ENCODE peak calls at places on chromosomes 16 and 17, in seven cellular contexts. One of them, this sample, is unnamed.

GRCh38 chr17:36183001-36183810 is 6.8 kb upstream of the TBC1D3B start:
- DNase-seq in HCT116: peak
- DNase-seq in GM12878: no peak
- DNase-seq in H1: no peak
- DNase-seq in K562: peak
- DNase-seq in SK-N-SH: peak
- DNase-seq in HepG2: peak
- DNase-seq in this sample: peak

GRCh38 chr16:69311533-69312388 is 611 bp downstream of the VPS4A start:
- DNase-seq in HCT116: no peak
- DNase-seq in GM12878: no peak
- DNase-seq in H1: no peak
- DNase-seq in K562: no peak
- DNase-seq in SK-N-SH: peak
- DNase-seq in HepG2: peak
- DNase-seq in this sample: peak

GRCh38 chr16:87723224-87723619 is 42.6 kb downstream of the KLHDC4 start:
- DNase-seq in HCT116: no peak
- DNase-seq in GM12878: peak
- DNase-seq in H1: no peak
- DNase-seq in K562: peak
- DNase-seq in SK-N-SH: peak
- DNase-seq in HepG2: no peak
- DNase-seq in this sample: no peak

GRCh38 chr17:39688945-39689344 is 1.1 kb upstream of the PGAP3 start:
- DNase-seq in HCT116: no peak
- DNase-seq in GM12878: no peak
- DNase-seq in H1: peak
- DNase-seq in K562: no peak
- DNase-seq in SK-N-SH: no peak
- DNase-seq in HepG2: no peak
- DNase-seq in this sample: no peak

GRCh38 chr16:87602005-87602790 is at the start of gene JPH3:
- DNase-seq in HCT116: no peak
- DNase-seq in GM12878: no peak
- DNase-seq in H1: peak
- DNase-seq in K562: peak
- DNase-seq in SK-N-SH: peak
- DNase-seq in HepG2: no peak
- DNase-seq in this sample: no peak

GRCh38 chr16:50302472-50303005 is 36.2 kb downstream of the ADCY7 start:
- DNase-seq in HCT116: no peak
- DNase-seq in GM12878: no peak
- DNase-seq in H1: no peak
- DNase-seq in K562: no peak
- DNase-seq in SK-N-SH: peak
- DNase-seq in HepG2: no peak
- DNase-seq in this sample: no peak

GRCh38 chr17:69609495-69610315 is 195.2 kb downstream of the MAP2K6 start:
- DNase-seq in HCT116: peak
- DNase-seq in GM12878: no peak
- DNase-seq in H1: peak
- DNase-seq in K562: peak
- DNase-seq in SK-N-SH: no peak
- DNase-seq in HepG2: peak
- DNase-seq in this sample: peak

GRCh38 chr17:69246726-69247375 is 18.2 kb upstream of the ABCA10 start:
- DNase-seq in HCT116: peak
- DNase-seq in GM12878: peak
- DNase-seq in H1: no peak
- DNase-seq in K562: peak
- DNase-seq in SK-N-SH: peak
- DNase-seq in HepG2: peak
- DNase-seq in this sample: peak

GRCh38 chr17:51004249-51004648 is 116.4 kb downstream of the SPAG9 start:
- DNase-seq in HCT116: no peak
- DNase-seq in GM12878: no peak
- DNase-seq in H1: no peak
- DNase-seq in K562: no peak
- DNase-seq in SK-N-SH: no peak
- DNase-seq in HepG2: peak
- DNase-seq in this sample: no peak

GRCh38 chr17:51006601-51007000 is 114.1 kb downstream of the SPAG9 start:
- DNase-seq in HCT116: no peak
- DNase-seq in GM12878: no peak
- DNase-seq in H1: no peak
- DNase-seq in K562: no peak
- DNase-seq in SK-N-SH: no peak
- DNase-seq in HepG2: no peak
- DNase-seq in this sample: no peak

GRCh38 chr17:51005768-51006167 is 114.9 kb downstream of the SPAG9 start:
- DNase-seq in HCT116: no peak
- DNase-seq in GM12878: no peak
- DNase-seq in H1: no peak
- DNase-seq in K562: no peak
- DNase-seq in SK-N-SH: no peak
- DNase-seq in HepG2: no peak
- DNase-seq in this sample: no peak

GRCh38 chr17:51000835-51001638 is 119.6 kb downstream of the SPAG9 start:
- DNase-seq in HCT116: peak
- DNase-seq in GM12878: peak
- DNase-seq in H1: no peak
- DNase-seq in K562: no peak
- DNase-seq in SK-N-SH: peak
- DNase-seq in HepG2: peak
- DNase-seq in this sample: peak
- TF ChIP-seq JUND in HCT116: no peak
- TF ChIP-seq JUND in GM12878: no peak
- TF ChIP-seq JUND in H1: no peak
- TF ChIP-seq JUND in K562: no peak
- TF ChIP-seq JUND in SK-N-SH: no peak
- TF ChIP-seq JUND in HepG2: no peak
- TF ChIP-seq JUND in this sample: no peak

DNA sequence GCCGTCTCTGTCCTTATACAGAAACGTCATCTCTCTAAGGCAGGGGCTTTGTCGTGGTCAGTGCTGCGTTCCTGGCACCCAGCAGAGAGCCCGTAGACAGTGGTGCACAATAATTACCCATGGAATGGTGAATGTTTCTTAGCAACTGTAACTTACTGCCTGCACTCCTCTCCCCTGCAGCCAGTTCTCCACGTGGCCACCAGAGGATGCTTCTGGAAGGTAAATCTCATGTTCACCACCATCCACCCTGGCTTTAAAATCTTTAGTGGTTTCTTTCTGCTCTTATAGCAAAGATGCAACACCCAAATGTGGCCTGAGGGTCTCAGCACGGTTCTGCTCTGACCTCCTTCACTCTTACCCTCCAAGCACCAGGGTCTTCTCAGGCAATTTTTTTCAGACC is 150.8 kb downstream of the GRIN2A start:
- DNase-seq in HCT116: no peak
- DNase-seq in GM12878: no peak
- DNase-seq in H1: no peak
- DNase-seq in K562: no peak
- DNase-seq in SK-N-SH: no peak
- DNase-seq in HepG2: no peak
- DNase-seq in this sample: no peak
- TF ChIP-seq JUND in HCT116: no peak
- TF ChIP-seq JUND in GM12878: no peak
- TF ChIP-seq JUND in H1: no peak
- TF ChIP-seq JUND in K562: no peak
- TF ChIP-seq JUND in SK-N-SH: no peak
- TF ChIP-seq JUND in HepG2: no peak
- TF ChIP-seq JUND in this sample: no peak

DNA sequence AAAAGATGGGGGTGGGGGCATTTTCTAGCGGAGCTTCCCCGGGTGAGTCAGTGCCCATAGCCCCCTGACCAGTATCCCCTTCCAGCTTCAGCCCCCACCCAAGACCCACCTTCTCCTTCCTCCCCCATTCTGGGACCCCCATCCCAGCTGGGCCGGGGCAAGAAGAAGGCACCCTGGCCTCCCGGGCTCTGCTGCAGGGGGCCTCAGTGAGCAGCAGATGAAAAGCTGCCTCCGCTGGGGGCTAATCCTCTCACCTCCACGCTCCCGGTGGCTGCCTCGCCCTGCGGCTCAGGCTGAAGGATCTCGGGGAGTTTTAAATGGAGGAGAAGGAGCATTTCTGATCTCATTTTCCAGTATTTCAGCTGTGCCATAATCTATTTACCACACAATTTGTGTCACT is 313.5 kb upstream of the TNRC6C start:
- DNase-seq in HCT116: no peak
- DNase-seq in GM12878: no peak
- DNase-seq in H1: no peak
- DNase-seq in K562: no peak
- DNase-seq in SK-N-SH: no peak
- DNase-seq in HepG2: no peak
- DNase-seq in this sample: no peak
- TF ChIP-seq JUND in HCT116: no peak
- TF ChIP-seq JUND in GM12878: no peak
- TF ChIP-seq JUND in H1: no peak
- TF ChIP-seq JUND in K562: no peak
- TF ChIP-seq JUND in SK-N-SH: no peak
- TF ChIP-seq JUND in HepG2: no peak
- TF ChIP-seq JUND in this sample: no peak

GRCh38 chr16:28991687-28992086 is 6.8 kb downstream of the LAT start:
- DNase-seq in HCT116: no peak
- DNase-seq in GM12878: no peak
- DNase-seq in H1: no peak
- DNase-seq in K562: no peak
- DNase-seq in SK-N-SH: no peak
- DNase-seq in HepG2: no peak
- DNase-seq in this sample: no peak
- TF ChIP-seq JUND in HCT116: no peak
- TF ChIP-seq JUND in GM12878: no peak
- TF ChIP-seq JUND in H1: no peak
- TF ChIP-seq JUND in K562: no peak
- TF ChIP-seq JUND in SK-N-SH: no peak
- TF ChIP-seq JUND in HepG2: no peak
- TF ChIP-seq JUND in this sample: no peak

GRCh38 chr16:65547799-65548446 is 426.1 kb upstream of the CDH11 start:
- DNase-seq in HCT116: no peak
- DNase-seq in GM12878: no peak
- DNase-seq in H1: no peak
- DNase-seq in K562: no peak
- DNase-seq in SK-N-SH: peak
- DNase-seq in HepG2: no peak
- DNase-seq in this sample: no peak

GRCh38 chr16:65546353-65546791 is 424.5 kb upstream of the CDH11 start:
- DNase-seq in HCT116: no peak
- DNase-seq in GM12878: no peak
- DNase-seq in H1: no peak
- DNase-seq in K562: no peak
- DNase-seq in SK-N-SH: peak
- DNase-seq in HepG2: no peak
- DNase-seq in this sample: no peak

GRCh38 chr16:65543781-65544740 is 422.2 kb upstream of the CDH11 start:
- DNase-seq in HCT116: no peak
- DNase-seq in GM12878: no peak
- DNase-seq in H1: no peak
- DNase-seq in K562: no peak
- DNase-seq in SK-N-SH: no peak
- DNase-seq in HepG2: no peak
- DNase-seq in this sample: no peak

GRCh38 chr16:65548470-65548869 is 426.6 kb upstream of the CDH11 start:
- DNase-seq in HCT116: no peak
- DNase-seq in GM12878: no peak
- DNase-seq in H1: no peak
- DNase-seq in K562: no peak
- DNase-seq in SK-N-SH: peak
- DNase-seq in HepG2: no peak
- DNase-seq in this sample: no peak
- TF ChIP-seq JUND in HCT116: no peak
- TF ChIP-seq JUND in GM12878: no peak
- TF ChIP-seq JUND in H1: no peak
- TF ChIP-seq JUND in K562: no peak
- TF ChIP-seq JUND in SK-N-SH: no peak
- TF ChIP-seq JUND in HepG2: no peak
- TF ChIP-seq JUND in this sample: no peak

GRCh38 chr17:55225237-55225636 is 39.5 kb upstream of the HLF start:
- DNase-seq in HCT116: no peak
- DNase-seq in GM12878: no peak
- DNase-seq in H1: no peak
- DNase-seq in K562: no peak
- DNase-seq in SK-N-SH: no peak
- DNase-seq in HepG2: no peak
- DNase-seq in this sample: no peak

GRCh38 chr17:55219484-55219883 is 45.3 kb upstream of the HLF start:
- DNase-seq in HCT116: no peak
- DNase-seq in GM12878: no peak
- DNase-seq in H1: no peak
- DNase-seq in K562: no peak
- DNase-seq in SK-N-SH: no peak
- DNase-seq in HepG2: no peak
- DNase-seq in this sample: no peak

GRCh38 chr17:55219939-55220338 is 44.8 kb upstream of the HLF start:
- DNase-seq in HCT116: no peak
- DNase-seq in GM12878: no peak
- DNase-seq in H1: no peak
- DNase-seq in K562: no peak
- DNase-seq in SK-N-SH: no peak
- DNase-seq in HepG2: no peak
- DNase-seq in this sample: no peak

GRCh38 chr17:55228683-55229192 is 36.0 kb upstream of the HLF start:
- DNase-seq in HCT116: no peak
- DNase-seq in GM12878: no peak
- DNase-seq in H1: no peak
- DNase-seq in K562: no peak
- DNase-seq in SK-N-SH: no peak
- DNase-seq in HepG2: no peak
- DNase-seq in this sample: no peak

DNA sequence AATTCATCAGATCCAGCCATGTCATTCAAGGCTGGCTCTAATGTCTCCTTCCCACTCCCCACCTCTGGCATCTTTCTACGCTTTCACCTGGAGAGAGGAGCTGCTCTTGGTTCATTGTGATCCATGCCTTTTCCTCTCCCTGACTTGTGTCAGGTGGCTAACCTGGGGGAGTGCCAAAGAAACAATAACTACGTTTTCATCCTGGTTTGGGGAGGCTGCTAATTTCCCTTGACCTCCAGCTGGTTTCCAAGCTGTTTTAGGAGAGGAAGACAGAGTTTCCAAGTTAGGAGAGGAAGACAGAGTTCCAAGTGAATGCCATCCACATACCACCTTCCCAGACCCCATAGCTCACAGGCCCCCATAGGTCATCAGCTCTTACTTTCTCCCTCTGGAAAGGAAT is 40.0 kb upstream of the HLF start:
- DNase-seq in HCT116: no peak
- DNase-seq in GM12878: no peak
- DNase-seq in H1: no peak
- DNase-seq in K562: no peak
- DNase-seq in SK-N-SH: no peak
- DNase-seq in HepG2: no peak
- DNase-seq in this sample: no peak
- TF ChIP-seq JUND in HCT116: no peak
- TF ChIP-seq JUND in GM12878: no peak
- TF ChIP-seq JUND in H1: no peak
- TF ChIP-seq JUND in K562: no peak
- TF ChIP-seq JUND in SK-N-SH: no peak
- TF ChIP-seq JUND in HepG2: no peak
- TF ChIP-seq JUND in this sample: no peak

GRCh38 chr16:85490971-85491771 is 122.0 kb upstream of the GSE1 start:
- DNase-seq in HCT116: peak
- DNase-seq in GM12878: no peak
- DNase-seq in H1: no peak
- DNase-seq in K562: peak
- DNase-seq in SK-N-SH: no peak
- DNase-seq in HepG2: peak
- DNase-seq in this sample: peak
- TF ChIP-seq JUND in HCT116: no peak
- TF ChIP-seq JUND in GM12878: no peak
- TF ChIP-seq JUND in H1: no peak
- TF ChIP-seq JUND in K562: no peak
- TF ChIP-seq JUND in SK-N-SH: no peak
- TF ChIP-seq JUND in HepG2: no peak
- TF ChIP-seq JUND in this sample: no peak

This sample was measured in T47D.